ENCODE peak calls at places on chromosomes 11 and 22, in six cellular contexts. R, J, K, O, Y and T are unnamed samples.

GRCh38 chr11:69744435-69744834 is 30.7 kb downstream of the FGF4 start:
- DNase-seq in Y (no peak), R (no peak), J (no peak), O (no peak), K (no peak), T (no peak)

GRCh38 chr22:50678651-50679521 is 6.3 kb downstream of the SHANK3 start:
- DNase-seq in J (no peak), O (no peak), K (no peak), Y (no peak), R (peak), T (no peak)

GRCh38 chr11:45089845-45090499 is 56.5 kb upstream of the PRDM11 start:
- DNase-seq in J (no peak), O (no peak), K (no peak), R (no peak), Y (no peak), T (no peak)

GRCh38 chr11:19938051-19938856 is 222.0 kb downstream of the DBX1 start:
- DNase-seq in K (peak), J (no peak), Y (no peak), O (no peak), R (no peak), T (no peak)

GRCh38 chr11:119982517-119983239 is 155.2 kb downstream of the TRIM29 start:
- DNase-seq in J (no peak), Y (no peak), O (no peak), K (no peak), R (peak), T (no peak)

GRCh38 chr22:28172948-28173360 is 253.9 kb upstream of the PITPNB start:
- DNase-seq in R (no peak), O (no peak), J (no peak), K (no peak), Y (no peak), T (no peak)

GRCh38 chr11:83241291-83241946 is 44.7 kb downstream of the CCDC90B start:
- DNase-seq in O (no peak), Y (no peak), K (no peak), R (no peak), J (peak), T (no peak)

GRCh38 chr11:61575886-61576516 is 4.9 kb downstream of the SYT7 start:
- DNase-seq in Y (no peak), K (no peak), O (peak), J (peak), R (no peak), T (no peak)

GRCh38 chr11:87081358-87081757 is 43.6 kb downstream of the TMEM135 start:
- DNase-seq in K (no peak), O (no peak), Y (no peak), R (no peak), J (no peak), T (no peak)

GRCh38 chr22:44890416-44891292 is 119.2 kb downstream of the PHF21B start:
- DNase-seq in O (no peak), K (no peak), R (peak), J (no peak), Y (no peak), T (no peak)